ENCODE peak calls at places on chromosomes 7 and 10, in five cellular contexts. One of them, this sample, is unnamed.

GRCh38 chr10:13173619-13174018 is 12.3 kb downstream of the MCM10 start:
- DNase-seq in NT2/D1: no peak
- DNase-seq in H1: no peak
- DNase-seq in HepG2: peak; percentile 65
- DNase-seq in GM12878: no peak
- DNase-seq in this sample: no peak

GRCh38 chr10:44628921-44629320 is 244.0 kb upstream of the CXCL12 start:
- DNase-seq in H1: no peak
- DNase-seq in GM12878: no peak
- DNase-seq in NT2/D1: no peak
- DNase-seq in HepG2: no peak
- DNase-seq in this sample: no peak

GRCh38 chr7:155455776-155456516 is 2.0 kb upstream of the EN2 start:
- DNase-seq in HepG2: no peak
- DNase-seq in H1: no peak
- DNase-seq in GM12878: no peak
- DNase-seq in NT2/D1: no peak
- DNase-seq in this sample: no peak

GRCh38 chr7:92161271-92161670 is 17.7 kb downstream of the LRRD1 start:
- DNase-seq in NT2/D1: no peak
- DNase-seq in GM12878: no peak
- DNase-seq in HepG2: no peak
- DNase-seq in H1: no peak
- DNase-seq in this sample: no peak

GRCh38 chr7:16801111-16801542 is 3.7 kb downstream of the AGR2 start:
- DNase-seq in HepG2: peak; percentile 27
- DNase-seq in H1: no peak
- DNase-seq in GM12878: no peak
- DNase-seq in NT2/D1: peak; percentile 16
- DNase-seq in this sample: peak; percentile 45

GRCh38 chr7:75639071-75639892 is 99.5 kb downstream of the HIP1 start:
- DNase-seq in GM12878: no peak
- DNase-seq in NT2/D1: peak; percentile 54
- DNase-seq in HepG2: no peak
- DNase-seq in H1: no peak
- DNase-seq in this sample: peak; percentile 57

GRCh38 chr7:139827042-139827441 is 2.0 kb upstream of the TBXAS1 start:
- DNase-seq in H1: no peak
- DNase-seq in NT2/D1: no peak
- DNase-seq in HepG2: no peak
- DNase-seq in GM12878: no peak
- DNase-seq in this sample: no peak

GRCh38 chr10:80144302-80145131 is 12.0 kb downstream of the PLAC9 start:
- DNase-seq in HepG2: no peak
- DNase-seq in H1: no peak
- DNase-seq in GM12878: no peak
- DNase-seq in NT2/D1: no peak
- DNase-seq in this sample: no peak

GRCh38 chr7:30810986-30811385 is 39.8 kb downstream of the MINDY4 start:
- DNase-seq in HepG2: no peak
- DNase-seq in NT2/D1: no peak
- DNase-seq in GM12878: no peak
- DNase-seq in H1: no peak
- DNase-seq in this sample: no peak

GRCh38 chr10:28530751-28531150 is 2.2 kb upstream of the WAC start:
- DNase-seq in GM12878: no peak
- DNase-seq in HepG2: peak; percentile 20
- DNase-seq in H1: no peak
- DNase-seq in NT2/D1: no peak
- DNase-seq in this sample: no peak

GRCh38 chr7:90961037-90961725 is 303.1 kb upstream of the FZD1 start:
- DNase-seq in NT2/D1: no peak
- DNase-seq in HepG2: no peak
- DNase-seq in GM12878: no peak
- DNase-seq in H1: no peak
- DNase-seq in this sample: no peak

GRCh38 chr10:101139421-101139911 is 8.4 kb downstream of the TLX1 start:
- DNase-seq in H1: no peak
- DNase-seq in GM12878: no peak
- DNase-seq in NT2/D1: no peak
- DNase-seq in HepG2: peak; percentile 16
- DNase-seq in this sample: no peak

GRCh38 chr7:24737281-24737680 is 20.0 kb downstream of the GSDME start:
- DNase-seq in HepG2: no peak
- DNase-seq in H1: no peak
- DNase-seq in GM12878: no peak
- DNase-seq in NT2/D1: no peak
- DNase-seq in this sample: no peak

GRCh38 chr10:76185476-76186255 is 754.2 kb downstream of the LRMDA start:
- DNase-seq in NT2/D1: no peak
- DNase-seq in HepG2: no peak
- DNase-seq in GM12878: no peak
- DNase-seq in H1: no peak
- DNase-seq in this sample: no peak

GRCh38 chr7:38542156-38542555 is 89.0 kb downstream of the AMPH start:
- DNase-seq in GM12878: no peak
- DNase-seq in NT2/D1: no peak
- DNase-seq in HepG2: no peak
- DNase-seq in H1: no peak
- DNase-seq in this sample: no peak

GRCh38 chr10:25933653-25934608 is at the start of gene MYO3A:
- DNase-seq in NT2/D1: peak; percentile 33
- DNase-seq in GM12878: no peak
- DNase-seq in H1: no peak
- DNase-seq in HepG2: no peak
- DNase-seq in this sample: peak; percentile 34

GRCh38 chr7:2355079-2356008 is 717 bp downstream of the EIF3B start:
- DNase-seq in GM12878: no peak
- DNase-seq in HepG2: no peak
- DNase-seq in NT2/D1: no peak
- DNase-seq in H1: no peak
- DNase-seq in this sample: no peak

GRCh38 chr10:21831986-21832735 is 171.4 kb downstream of the DNAJC1 start:
- DNase-seq in GM12878: no peak
- DNase-seq in HepG2: no peak
- DNase-seq in NT2/D1: no peak
- DNase-seq in H1: no peak
- DNase-seq in this sample: no peak

GRCh38 chr10:119190353-119190752 is 11.7 kb upstream of the PRDX3 start:
- DNase-seq in H1: no peak
- DNase-seq in HepG2: no peak
- DNase-seq in NT2/D1: no peak
- DNase-seq in GM12878: no peak
- DNase-seq in this sample: no peak

GRCh38 chr10:112663181-112663879 is 216.3 kb downstream of the VTI1A start:
- DNase-seq in H1: no peak
- DNase-seq in HepG2: peak; percentile 10
- DNase-seq in GM12878: no peak
- DNase-seq in NT2/D1: no peak
- DNase-seq in this sample: no peak

GRCh38 chr7:155438778-155439177 is 19.2 kb upstream of the EN2 start:
- DNase-seq in GM12878: no peak
- DNase-seq in H1: no peak
- DNase-seq in NT2/D1: no peak
- DNase-seq in HepG2: no peak
- DNase-seq in this sample: no peak

GRCh38 chr10:87850742-87851205 is 12.6 kb downstream of the KLLN start:
- DNase-seq in GM12878: no peak
- DNase-seq in NT2/D1: no peak
- DNase-seq in HepG2: peak; percentile 67
- DNase-seq in H1: no peak
- DNase-seq in this sample: peak; percentile 61

GRCh38 chr7:30278386-30278785 is 6.0 kb upstream of the ZNRF2 start:
- DNase-seq in H1: no peak
- DNase-seq in NT2/D1: no peak
- DNase-seq in HepG2: no peak
- DNase-seq in GM12878: no peak
- DNase-seq in this sample: no peak

GRCh38 chr10:17023386-17024298 is 106.0 kb downstream of the CUBN start:
- DNase-seq in GM12878: peak; percentile 69
- DNase-seq in H1: no peak
- DNase-seq in HepG2: peak; percentile 48
- DNase-seq in NT2/D1: peak; percentile 46
- DNase-seq in this sample: no peak
- TF ChIP-seq SUZ12 in GM12878: no peak
- TF ChIP-seq SUZ12 in H1: no peak
- TF ChIP-seq SUZ12 in HepG2: no peak
- TF ChIP-seq SUZ12 in NT2/D1: no peak
- TF ChIP-seq SUZ12 in this sample: no peak

GRCh38 chr10:8404721-8405120 is 350.2 kb downstream of the GATA3 start:
- DNase-seq in NT2/D1: no peak
- DNase-seq in GM12878: peak; percentile 21
- DNase-seq in H1: no peak
- DNase-seq in HepG2: no peak
- DNase-seq in this sample: no peak
- TF ChIP-seq SUZ12 in NT2/D1: no peak
- TF ChIP-seq SUZ12 in GM12878: no peak
- TF ChIP-seq SUZ12 in H1: no peak
- TF ChIP-seq SUZ12 in HepG2: no peak
- TF ChIP-seq SUZ12 in this sample: no peak

GRCh38 chr7:102433319-102434038 is at the start of gene ORAI2:
- DNase-seq in NT2/D1: no peak
- DNase-seq in GM12878: no peak
- DNase-seq in HepG2: no peak
- DNase-seq in H1: no peak
- DNase-seq in this sample: peak; percentile 86

GRCh38 chr7:102436123-102436522 is 2.7 kb downstream of the ORAI2 start:
- DNase-seq in GM12878: no peak
- DNase-seq in NT2/D1: no peak
- DNase-seq in HepG2: no peak
- DNase-seq in H1: no peak
- DNase-seq in this sample: no peak

GRCh38 chr7:102431617-102432298 is 1.6 kb upstream of the ORAI2 start:
- DNase-seq in HepG2: peak; percentile 29
- DNase-seq in H1: no peak
- DNase-seq in NT2/D1: no peak
- DNase-seq in GM12878: no peak
- DNase-seq in this sample: no peak

GRCh38 chr7:102432476-102433318 is 678 bp upstream of the ORAI2 start:
- DNase-seq in GM12878: no peak
- DNase-seq in NT2/D1: no peak
- DNase-seq in HepG2: no peak
- DNase-seq in H1: no peak
- DNase-seq in this sample: no peak

GRCh38 chr7:102434039-102434481 is 685 bp downstream of the ORAI2 start:
- DNase-seq in NT2/D1: no peak
- DNase-seq in H1: no peak
- DNase-seq in GM12878: no peak
- DNase-seq in HepG2: no peak
- DNase-seq in this sample: no peak
- TF ChIP-seq SUZ12 in NT2/D1: no peak
- TF ChIP-seq SUZ12 in H1: no peak
- TF ChIP-seq SUZ12 in GM12878: no peak
- TF ChIP-seq SUZ12 in HepG2: no peak
- TF ChIP-seq SUZ12 in this sample: no peak

DNA sequence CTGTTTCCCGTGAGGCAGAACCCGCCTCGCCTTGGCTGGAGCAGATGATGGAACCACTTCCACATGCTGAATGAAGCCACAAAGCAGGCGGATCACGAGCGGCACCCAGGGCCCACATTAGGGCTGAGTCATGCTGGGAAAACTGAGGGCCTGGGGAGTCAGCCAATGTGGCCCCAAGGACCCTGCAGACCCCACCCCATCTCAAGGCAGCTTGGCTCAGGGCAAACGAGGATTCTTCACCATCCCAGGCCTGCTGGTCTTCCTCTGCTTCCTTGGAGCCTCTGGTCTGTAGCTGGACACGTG is 488.0 kb downstream of the DNAJB6 start:
- DNase-seq in H1: no peak
- DNase-seq in HepG2: no peak
- DNase-seq in GM12878: no peak
- DNase-seq in NT2/D1: no peak
- DNase-seq in this sample: no peak
- TF ChIP-seq SUZ12 in H1: no peak
- TF ChIP-seq SUZ12 in HepG2: no peak
- TF ChIP-seq SUZ12 in GM12878: no peak
- TF ChIP-seq SUZ12 in NT2/D1: no peak
- TF ChIP-seq SUZ12 in this sample: no peak